ENCODE peak calls at places on chromosomes 11 and 22, in seven cellular contexts. M, V, J, D, B, I and A are unnamed samples. For H3K4me1, the result is how much of the 10 kb centered on the place peaks cover.

GRCh38 chr11:120331301-120331966 is 4.8 kb upstream of the ARHGEF12 start:
- DNase-seq in M (peak), V (peak), J (peak), D (no peak), B (no peak), I (no peak), A (peak)

GRCh38 chr11:66494935-66495334 is 14.7 kb downstream of the DPP3 start:
- DNase-seq in M (no peak), V (no peak), J (no peak), D (no peak), B (no peak), I (peak), A (no peak)

GRCh38 chr11:6813651-6814050 is 14.2 kb upstream of the OR6A2 start:
- DNase-seq in M (no peak), V (no peak), J (no peak), D (no peak), B (no peak), I (no peak), A (no peak)

GRCh38 chr11:128825050-128825806 is 41.9 kb downstream of the KCNJ1 start:
- DNase-seq in M (no peak), V (no peak), J (no peak), D (no peak), B (no peak), I (no peak), A (no peak)

GRCh38 chr11:3021125-3021524 is 29.0 kb upstream of the NAP1L4 start:
- DNase-seq in M (peak), V (peak), J (peak), D (peak), B (peak), I (peak), A (peak)

GRCh38 chr22:24440718-24441405 is 13.5 kb downstream of the ADORA2A start:
- DNase-seq in M (no peak), V (peak), J (no peak), D (no peak), B (no peak), I (no peak), A (no peak)

GRCh38 chr11:128871165-128871564 is 4.1 kb upstream of the KCNJ1 start:
- DNase-seq in M (no peak), V (no peak), J (no peak), D (no peak), B (no peak), I (peak), A (no peak)

GRCh38 chr11:3007404-3008010 is 15.4 kb upstream of the NAP1L4 start:
- DNase-seq in M (no peak), V (no peak), J (no peak), D (no peak), B (no peak), I (no peak), A (no peak)

GRCh38 chr22:44648821-44649566 is 53.0 kb upstream of the PRR5 start:
- DNase-seq in M (no peak), V (no peak), J (peak), D (no peak), B (peak), I (no peak), A (no peak)

GRCh38 chr11:40722179-40722795 is 737.2 kb downstream of the LRRC4C start:
- DNase-seq in M (peak), V (no peak), J (peak), D (no peak), B (peak), I (peak), A (no peak)

GRCh38 chr11:30326911-30327310 is 4.0 kb downstream of the ARL14EP start:
- DNase-seq in M (no peak), V (no peak), J (no peak), D (no peak), B (no peak), I (no peak), A (no peak)

GRCh38 chr11:48228761-48229160 is 12.2 kb downstream of the OR4B1 start:
- DNase-seq in M (no peak), V (no peak), J (no peak), D (no peak), B (no peak), I (no peak), A (no peak)

GRCh38 chr11:121334973-121335711 is 42.6 kb downstream of the SC5D start:
- DNase-seq in M (no peak), V (no peak), J (no peak), D (no peak), B (no peak), I (no peak), A (no peak)

GRCh38 chr22:43099095-43099494 is 9.9 kb upstream of the TTLL1 start:
- DNase-seq in M (no peak), V (no peak), J (no peak), D (no peak), B (no peak), I (no peak), A (no peak)

GRCh38 chr22:19582033-19582693 is 58.0 kb upstream of the CLDN5 start:
- DNase-seq in M (no peak), V (no peak), J (no peak), D (no peak), B (no peak), I (no peak), A (no peak)

GRCh38 chr11:37371346-37371970 is 773.4 kb upstream of the RAG2 start:
- DNase-seq in M (no peak), V (no peak), J (peak), D (no peak), B (no peak), I (no peak), A (no peak)

GRCh38 chr11:78806214-78807004 is 231.7 kb upstream of the NARS2 start:
- DNase-seq in M (no peak), V (no peak), J (no peak), D (no peak), B (peak), I (no peak), A (no peak)

GRCh38 chr11:130785376-130786110 is 130.7 kb downstream of the SNX19 start:
- DNase-seq in M (peak), V (no peak), J (peak), D (no peak), B (no peak), I (peak), A (no peak)

GRCh38 chr11:62446091-62446490 is 27.3 kb downstream of the SCGB1A1 start:
- DNase-seq in M (no peak), V (no peak), J (no peak), D (no peak), B (no peak), I (no peak), A (no peak)

GRCh38 chr11:62444271-62444833 is 25.5 kb downstream of the SCGB1A1 start:
- DNase-seq in M (no peak), V (peak), J (peak), D (no peak), B (no peak), I (peak), A (no peak)

GRCh38 chr11:62445314-62445740 is 26.5 kb downstream of the SCGB1A1 start:
- DNase-seq in M (no peak), V (peak), J (peak), D (no peak), B (no peak), I (no peak), A (no peak)

GRCh38 chr11:62443390-62444201 is 24.8 kb downstream of the SCGB1A1 start:
- DNase-seq in M (no peak), V (no peak), J (peak), D (no peak), B (no peak), I (no peak), A (no peak)

DNA sequence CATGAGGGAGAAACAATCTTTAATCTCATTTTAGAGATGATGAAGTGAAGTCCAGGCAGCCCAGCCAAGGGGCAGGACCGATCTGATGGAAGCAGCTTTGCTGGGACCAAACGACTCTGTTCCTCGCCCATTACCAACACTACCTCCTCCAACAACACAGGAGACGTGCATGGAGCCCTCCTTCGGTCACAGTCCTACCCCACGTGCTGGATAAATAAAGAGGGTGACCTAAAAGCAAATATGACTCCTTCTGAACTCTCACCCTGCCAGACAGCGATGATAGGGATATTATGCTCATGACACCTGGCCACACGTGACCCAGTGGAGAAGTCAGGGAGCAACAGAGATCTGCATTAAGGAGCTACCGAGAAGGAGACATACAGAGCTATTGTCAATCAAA is 26.0 kb downstream of the SCGB1A1 start:
- DNase-seq in M (no peak), V (no peak), J (no peak), D (no peak), B (no peak), I (no peak), A (no peak)
- H3K27ac ChIP-seq in M (peak), V (peak), J (peak), D (no peak), B (peak), I (no peak), A (no peak)

GRCh38 chr11:62922653-62923371 is 1.6 kb upstream of the CHRM1 start:
- DNase-seq in M (peak), V (no peak), J (no peak), D (no peak), B (no peak), I (peak), A (peak)
- TF ChIP-seq CTCF in M (peak), V (no peak), J (peak), D (peak), B (peak), I (peak), A (peak)

GRCh38 chr22:47837703-47838102 is 1075.3 kb downstream of the TBC1D22A start:
- DNase-seq in M (peak), V (no peak), J (peak), D (peak), B (peak), I (peak), A (peak)

GRCh38 chr22:47836957-47837356 is 1074.5 kb downstream of the TBC1D22A start:
- DNase-seq in M (peak), V (no peak), J (peak), D (no peak), B (peak), I (no peak), A (peak)

GRCh38 chr22:47841166-47841565 is 1078.7 kb downstream of the TBC1D22A start:
- DNase-seq in M (no peak), V (no peak), J (no peak), D (no peak), B (no peak), I (no peak), A (no peak)

GRCh38 chr22:47842119-47842518 is 1079.7 kb downstream of the TBC1D22A start:
- DNase-seq in M (no peak), V (no peak), J (no peak), D (no peak), B (no peak), I (no peak), A (no peak)

GRCh38 chr22:47839586-47840245 is 1077.3 kb downstream of the TBC1D22A start:
- DNase-seq in M (no peak), V (no peak), J (no peak), D (no peak), B (no peak), I (no peak), A (no peak)
- H3K4me1 ChIP-seq in M (under half), V (under half), J (under half), D (under half), B (under half), I (under half), A (under half)

GRCh38 chr11:45906965-45907591 is at the start of gene FREY1:
- DNase-seq in M (no peak), V (no peak), J (no peak), D (no peak), B (no peak), I (no peak), A (no peak)
- H3K27ac ChIP-seq in M (no peak), V (no peak), J (no peak), D (no peak), B (no peak), I (no peak), A (no peak)

GRCh38 chr11:80155412-80156017 is 714.7 kb upstream of the TENM4 start:
- DNase-seq in M (peak), V (no peak), J (no peak), D (no peak), B (peak), I (peak), A (no peak)
- TF ChIP-seq CTCF in M (peak), V (no peak), J (peak), D (peak), B (peak), I (peak), A (peak)

GRCh38 chr11:65426839-65427690 is 4.5 kb downstream of the NEAT1 start:
- DNase-seq in M (peak), V (peak), J (peak), D (peak), B (peak), I (no peak), A (peak)
- H3K4me1 ChIP-seq in M (under half), V (under half), J (under half), D (under half), B (under half), I (under half), A (half or more)

GRCh38 chr11:657691-658126 is 20.6 kb downstream of the DRD4 start:
- DNase-seq in M (no peak), V (no peak), J (no peak), D (no peak), B (peak), I (no peak), A (no peak)
- H3K27ac ChIP-seq in M (no peak), V (no peak), J (no peak), D (no peak), B (no peak), I (no peak), A (no peak)

GRCh38 chr22:16932577-16932976 is 75.4 kb downstream of the GAB4 start:
- DNase-seq in M (peak), V (no peak), J (no peak), D (no peak), B (no peak), I (no peak), A (no peak)
- TF ChIP-seq CTCF in M (no peak), V (no peak), J (no peak), D (peak), B (peak), I (no peak), A (no peak)

DNA sequence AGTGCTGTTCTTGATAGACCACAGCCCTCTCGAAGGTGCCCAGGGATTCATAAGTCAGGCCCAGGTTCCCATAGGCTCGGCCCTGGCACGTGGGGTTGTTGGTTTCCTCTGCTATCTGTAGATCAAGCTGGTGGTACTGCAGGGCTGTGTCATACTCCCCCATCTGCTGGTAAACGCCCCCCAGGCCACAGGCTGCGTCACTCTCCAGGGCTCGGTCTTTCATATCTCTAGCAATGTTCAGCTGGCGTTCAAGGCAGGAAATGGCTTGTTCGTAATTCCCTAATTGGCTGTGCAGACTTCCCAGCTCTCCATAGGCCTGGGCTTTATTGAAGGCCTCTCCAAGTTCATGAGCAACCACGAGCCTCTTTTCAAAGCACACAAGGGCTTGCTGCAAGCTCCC is 186.3 kb upstream of the PITPNB start:
- DNase-seq in M (no peak), V (no peak), J (no peak), D (no peak), B (no peak), I (no peak), A (no peak)
- H3K4me1 ChIP-seq in M (under half), V (under half), J (under half), D (under half), B (under half), I (under half), A (under half)

DNA sequence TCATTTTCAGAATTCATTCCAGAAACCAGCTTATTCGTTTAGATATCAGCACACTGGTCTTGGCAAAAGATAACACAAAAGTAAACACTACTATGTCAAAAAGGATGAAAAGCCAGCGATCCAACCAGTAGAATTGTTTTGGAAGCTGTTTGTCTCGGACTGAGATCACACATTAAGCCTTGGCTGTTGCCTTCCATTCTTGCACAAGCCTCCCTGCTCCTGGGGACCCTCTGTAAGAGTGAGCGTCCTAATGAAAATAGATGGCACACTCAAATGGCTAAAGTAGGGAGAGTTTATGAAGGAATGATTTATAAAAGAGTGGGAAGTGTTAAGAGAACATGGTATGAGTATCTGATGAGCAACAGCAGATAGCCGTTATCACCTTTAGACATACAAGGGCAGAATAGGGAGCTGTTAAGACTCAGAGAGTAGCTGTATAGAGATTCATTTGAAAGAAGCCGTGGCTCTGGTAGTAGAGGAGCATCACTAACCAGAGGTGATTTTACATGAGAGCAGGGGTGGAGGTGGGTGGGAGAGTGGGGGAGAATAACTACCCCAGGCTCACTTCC is 25.2 kb downstream of the PDE3B start:
- DNase-seq in M (no peak), V (no peak), J (no peak), D (no peak), B (no peak), I (no peak), A (no peak)
- H3K27ac ChIP-seq in M (no peak), V (no peak), J (no peak), D (no peak), B (no peak), I (no peak), A (no peak)